ENCODE peak calls at places on chromosomes 16 and 17, in six cellular contexts. Y, Z, T, S, I and W are unnamed samples.

GRCh38 chr16:29726845-29727379 is 18.9 kb downstream of the C16orf54 start:
- DNase-seq in T (no peak), Z (no peak), I (no peak), S (no peak), Y (no peak), W (no peak)

GRCh38 chr16:66878067-66878466 is 2.2 kb upstream of the PDP2 start:
- DNase-seq in Z (no peak), S (no peak), Y (no peak), I (no peak), T (no peak), W (no peak)

GRCh38 chr17:57480438-57481196 is 224.3 kb downstream of the MSI2 start:
- DNase-seq in Y (no peak), T (peak), I (no peak), Z (peak), S (peak), W (no peak)

GRCh38 chr16:85319208-85319983 is 207.1 kb upstream of the CIBAR2 start:
- DNase-seq in T (no peak), I (no peak), S (no peak), Y (no peak), Z (no peak), W (no peak)

GRCh38 chr16:83781-84615 is 6.0 kb downstream of the MPG start:
- DNase-seq in I (no peak), Y (no peak), T (no peak), Z (no peak), S (peak), W (no peak)

GRCh38 chr17:43809121-43809520 is 23.8 kb downstream of the MPP3 start:
- DNase-seq in S (no peak), Z (no peak), T (no peak), I (no peak), Y (no peak), W (no peak)

GRCh38 chr17:933168-934083 is 46.1 kb downstream of the NXN start:
- DNase-seq in S (peak), I (peak), Z (peak), Y (no peak), T (peak), W (no peak)

GRCh38 chr16:4487955-4488481 is 11.8 kb downstream of the HMOX2 start:
- DNase-seq in Y (no peak), I (peak), S (peak), Z (peak), T (peak), W (no peak)

GRCh38 chr17:61009619-61010018 is 332.0 kb downstream of the BCAS3 start:
- DNase-seq in I (no peak), S (peak), T (peak), Y (no peak), Z (no peak), W (no peak)

GRCh38 chr17:50783905-50784304 is 16.6 kb upstream of the ANKRD40CL start:
- DNase-seq in Y (no peak), I (no peak), Z (no peak), T (no peak), S (no peak), W (no peak)

GRCh38 chr16:82093901-82094300 is 58.8 kb downstream of the HSD17B2 start:
- DNase-seq in T (peak), S (peak), I (no peak), Y (no peak), Z (no peak), W (no peak)

GRCh38 chr17:82565551-82565950 is 46.0 kb downstream of the FOXK2 start:
- DNase-seq in T (no peak), Y (no peak), S (no peak), Z (no peak), I (no peak), W (no peak)

GRCh38 chr17:8148560-8148959 is 3.6 kb downstream of the PER1 start:
- DNase-seq in S (no peak), Y (no peak), I (no peak), T (no peak), Z (no peak), W (no peak)

GRCh38 chr17:67636312-67636711 is 81.4 kb upstream of the NOL11 start:
- DNase-seq in S (no peak), Z (no peak), I (no peak), T (no peak), Y (no peak), W (no peak)

GRCh38 chr16:86697715-86698114 is 119.4 kb downstream of the FOXL1 start:
- DNase-seq in S (peak), Z (no peak), T (no peak), Y (no peak), I (no peak), W (no peak)

GRCh38 chr17:43353364-43353763 is 45.4 kb upstream of the ARL4D start:
- DNase-seq in I (no peak), Z (no peak), S (no peak), Y (no peak), T (no peak), W (no peak)

GRCh38 chr17:5922476-5922875 is 147.7 kb upstream of the WSCD1 start:
- DNase-seq in T (no peak), S (no peak), Y (no peak), Z (no peak), I (no peak), W (no peak)

GRCh38 chr17:74037320-74037719 is 166.2 kb upstream of the RPL38 start:
- DNase-seq in T (peak), Y (peak), I (no peak), Z (peak), S (peak), W (no peak)

GRCh38 chr16:54748611-54749190 is 182.0 kb upstream of the IRX5 start:
- DNase-seq in Z (no peak), T (peak), I (no peak), S (no peak), Y (no peak), W (no peak)

GRCh38 chr17:6303664-6304063 is 131.3 kb downstream of the AIPL1 start:
- DNase-seq in Z (no peak), T (peak), S (peak), I (no peak), Y (peak), W (no peak)

GRCh38 chr17:21214015-21214776 is at the start of gene TMEM11:
- DNase-seq in S (peak), I (peak), T (peak), Z (peak), Y (peak), W (peak)

GRCh38 chr16:30619207-30619606 is 9.0 kb upstream of the ZNF689 start:
- DNase-seq in Y (no peak), Z (no peak), T (peak), S (peak), I (no peak), W (no peak)

GRCh38 chr16:26231647-26232046 is 539.9 kb downstream of the HS3ST4 start:
- DNase-seq in Z (no peak), T (no peak), S (no peak), Y (no peak), I (no peak), W (no peak)

GRCh38 chr16:85716680-85717038 is 27.9 kb upstream of the GINS2 start:
- DNase-seq in Y (no peak), I (no peak), Z (no peak), S (no peak), T (no peak), W (no peak)

GRCh38 chr17:72476575-72476986 is 355.8 kb downstream of the SOX9 start:
- DNase-seq in Y (peak), Z (no peak), T (no peak), S (no peak), I (no peak), W (no peak)

GRCh38 chr16:29943846-29944669 is 17.8 kb upstream of the TMEM219 start:
- DNase-seq in I (peak), Z (peak), S (peak), T (peak), Y (peak), W (no peak)

GRCh38 chr16:50521246-50521900 is 26.8 kb upstream of the NKD1 start:
- DNase-seq in T (no peak), Y (no peak), S (no peak), Z (no peak), I (no peak), W (no peak)
- TF ChIP-seq CTCF in T (no peak), Y (no peak), S (no peak), Z (no peak), I (no peak), W (no peak)

GRCh38 chr17:12856451-12856850 is 67.2 kb downstream of the ARHGAP44 start:
- DNase-seq in S (peak), Y (no peak), I (no peak), Z (no peak), T (no peak), W (no peak)

GRCh38 chr17:12857592-12857991 is 68.3 kb downstream of the ARHGAP44 start:
- DNase-seq in T (no peak), I (no peak), S (no peak), Y (no peak), Z (no peak), W (no peak)

GRCh38 chr17:12851901-12852435 is 62.7 kb downstream of the ARHGAP44 start:
- DNase-seq in Z (no peak), S (no peak), I (no peak), T (no peak), Y (no peak), W (no peak)

GRCh38 chr17:12850996-12851395 is 61.7 kb downstream of the ARHGAP44 start:
- DNase-seq in Y (no peak), I (no peak), T (no peak), S (no peak), Z (no peak), W (no peak)

DNA sequence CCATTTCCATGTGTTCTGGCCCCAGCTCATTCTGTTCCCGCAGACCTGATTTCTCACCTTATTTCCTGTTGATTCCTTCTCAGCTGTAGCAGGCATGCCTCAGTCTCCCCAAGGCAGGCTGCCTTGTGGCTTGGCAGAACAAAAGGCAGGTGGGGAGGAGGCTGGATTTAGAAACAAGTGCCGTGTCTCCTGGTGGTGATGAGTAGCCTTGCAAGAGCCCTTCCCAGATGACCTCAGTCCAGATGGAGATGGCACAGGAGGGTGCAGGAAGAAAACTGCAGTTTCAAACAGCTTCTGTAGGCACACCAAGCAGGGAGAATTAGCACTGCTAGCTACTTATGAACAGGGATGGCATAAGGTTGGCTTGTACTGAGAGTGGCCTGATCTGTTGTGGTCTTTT is 64.6 kb downstream of the ARHGAP44 start:
- DNase-seq in Y (no peak), S (no peak), I (no peak), Z (no peak), T (no peak), W (no peak)
- TF ChIP-seq CTCF in Y (no peak), S (no peak), I (no peak), Z (no peak), T (no peak), W (peak)

DNA sequence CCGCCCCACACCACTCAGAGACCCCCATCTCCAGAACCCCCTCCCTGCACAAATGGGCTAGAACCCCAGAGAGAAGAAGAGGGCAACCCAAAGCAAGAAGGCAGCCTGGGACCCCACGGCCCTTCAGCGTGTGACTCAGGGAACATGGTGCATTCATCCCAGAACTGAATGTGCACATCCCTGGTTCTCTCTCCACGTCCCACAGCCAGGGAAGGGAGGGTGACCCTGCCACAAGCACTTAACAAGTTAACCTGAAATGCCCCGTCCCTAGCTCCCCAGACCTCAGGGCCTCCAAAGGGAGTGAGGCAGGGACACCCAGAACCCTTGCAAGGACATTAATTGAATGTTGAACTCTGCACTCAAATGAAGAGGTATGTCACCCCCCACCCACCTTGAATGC is 202.5 kb upstream of the TNRC6C start:
- DNase-seq in T (no peak), S (no peak), Z (no peak), I (no peak), Y (no peak), W (no peak)
- TF ChIP-seq CTCF in T (no peak), S (no peak), Z (no peak), I (no peak), Y (no peak), W (no peak)

DNA sequence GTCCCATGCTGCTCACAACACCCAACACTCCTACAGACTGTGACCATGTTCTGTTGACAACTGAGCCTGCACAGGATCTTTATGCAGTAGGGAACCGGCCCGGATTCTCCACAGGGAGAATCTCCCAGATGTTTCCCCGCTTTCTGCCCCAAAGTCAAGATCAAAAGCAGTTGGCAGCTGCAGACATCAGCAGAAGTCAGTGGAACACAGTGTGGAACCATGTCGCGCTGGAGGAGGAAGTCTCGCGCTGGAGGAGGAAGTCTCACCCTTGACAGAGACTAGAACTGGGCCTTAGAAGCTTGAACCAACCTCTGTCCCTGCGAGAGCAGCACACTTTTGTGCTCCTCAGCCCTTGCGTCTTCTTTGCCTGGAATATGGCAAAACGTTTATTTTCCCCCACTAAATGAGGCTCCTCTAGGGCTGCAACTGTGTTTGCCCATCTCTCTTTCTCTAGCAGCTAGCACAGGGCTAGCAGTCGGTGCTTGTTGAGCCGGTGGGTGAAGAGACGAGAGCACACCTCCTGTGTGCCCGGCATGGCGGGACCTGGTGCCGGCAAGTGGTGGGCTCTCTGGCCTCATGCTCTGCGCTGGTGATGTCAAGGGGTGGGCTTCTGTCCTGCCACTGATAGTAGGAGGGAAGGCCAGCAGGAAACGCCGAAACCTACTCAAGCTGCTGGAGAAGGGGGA is 2.1 kb upstream of the MRC2 start:
- DNase-seq in T (no peak), Y (no peak), S (no peak), I (no peak), Z (no peak), W (no peak)
- TF ChIP-seq CTCF in T (no peak), Y (no peak), S (no peak), I (no peak), Z (no peak), W (no peak)